ENCODE peak calls at places on chromosomes 6 and 20, in four cellular contexts. C, D, E and F are unnamed samples. For H3K36me3, the result is how much of the 10 kb centered on the place peaks cover.

GRCh38 chr6:38646166-38646565 is 6.4 kb upstream of the BTBD9 start:
- DNase-seq in D (no peak), E (no peak), C (no peak), F (peak)

GRCh38 chr6:136549359-136550044 is 720 bp downstream of the MAP7 start:
- DNase-seq in E (peak), D (no peak), C (no peak), F (no peak)

GRCh38 chr20:19761853-19762252 is 3.8 kb downstream of the RIN2 start:
- DNase-seq in D (no peak), C (no peak), E (no peak), F (no peak)

GRCh38 chr20:48725589-48725991 is 102.2 kb downstream of the PREX1 start:
- DNase-seq in C (no peak), D (no peak), E (no peak), F (no peak)

GRCh38 chr20:56722042-56722441 is 92.9 kb downstream of the TFAP2C start:
- DNase-seq in E (no peak), D (no peak), C (peak), F (no peak)

GRCh38 chr6:136647363-136647763 is 97.1 kb upstream of the MAP7 start:
- DNase-seq in D (no peak), C (peak), E (no peak), F (no peak)

GRCh38 chr20:14341782-14342181 is 4.4 kb upstream of the FLRT3 start:
- DNase-seq in E (no peak), C (no peak), D (no peak), F (no peak)

GRCh38 chr20:44104807-44105517 is 82.0 kb downstream of the JPH2 start:
- DNase-seq in E (no peak), C (no peak), D (no peak), F (no peak)

GRCh38 chr6:86203044-86203443 is 560.4 kb upstream of the SYNCRIP start:
- DNase-seq in E (no peak), C (no peak), D (no peak), F (no peak)

GRCh38 chr20:41232971-41233926 is 84.3 kb downstream of the ZHX3 start:
- DNase-seq in E (no peak), D (no peak), C (no peak), F (no peak)

GRCh38 chr20:57166568-57167291 is 99.7 kb downstream of the BMP7 start:
- DNase-seq in C (no peak), E (no peak), D (no peak), F (no peak)

GRCh38 chr6:167827062-167827587 is 414 bp downstream of the AFDN start:
- DNase-seq in C (no peak), D (no peak), E (peak), F (no peak)
- H3K4me3 ChIP-seq in C (no peak), D (peak), E (peak), F (peak)

DNA sequence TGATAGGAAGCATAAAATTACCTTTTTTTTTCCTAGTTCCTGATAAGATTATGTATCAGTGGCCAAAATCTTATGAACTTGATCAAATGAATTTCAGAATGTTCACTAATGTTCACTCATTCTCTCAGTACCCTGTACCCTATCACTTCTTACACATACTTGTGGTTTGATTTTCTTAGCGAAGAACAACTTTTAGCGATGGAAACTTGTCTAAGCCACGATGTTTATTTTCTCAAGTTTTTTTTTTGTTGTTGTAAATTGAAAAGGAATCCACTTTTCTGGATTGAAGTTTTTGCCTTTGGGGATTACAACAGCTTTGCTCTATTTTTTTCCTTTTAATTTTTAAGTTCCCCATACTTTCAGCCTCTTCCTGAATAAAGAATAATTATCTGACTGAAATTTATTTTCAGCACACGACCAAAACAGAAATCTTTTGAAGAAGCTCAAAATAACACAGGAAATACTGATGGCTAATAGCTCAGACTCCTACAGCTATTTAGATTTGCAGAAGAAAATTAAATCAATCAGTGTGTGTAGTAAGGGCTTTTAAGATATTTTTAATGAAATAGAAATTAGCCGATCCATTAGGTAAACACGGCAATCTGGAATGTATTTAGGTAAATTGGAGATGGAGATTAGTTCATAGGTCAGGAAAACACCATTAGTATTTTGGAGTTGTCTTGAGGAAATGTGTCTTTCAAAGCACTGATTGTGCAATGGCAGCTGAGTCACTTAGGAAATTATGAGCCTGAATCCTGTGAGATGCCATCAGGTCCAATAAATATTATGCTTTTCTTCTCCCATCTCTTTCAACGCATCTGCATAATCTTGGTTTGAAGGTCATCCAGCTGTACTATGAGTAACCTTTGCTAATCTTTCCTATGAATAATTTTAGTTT is 217.5 kb downstream of the GJA1 start:
- DNase-seq in C (no peak), D (no peak), E (no peak), F (no peak)
- TF ChIP-seq SUZ12 in C (no peak), D (no peak), E (no peak), F (no peak)

DNA sequence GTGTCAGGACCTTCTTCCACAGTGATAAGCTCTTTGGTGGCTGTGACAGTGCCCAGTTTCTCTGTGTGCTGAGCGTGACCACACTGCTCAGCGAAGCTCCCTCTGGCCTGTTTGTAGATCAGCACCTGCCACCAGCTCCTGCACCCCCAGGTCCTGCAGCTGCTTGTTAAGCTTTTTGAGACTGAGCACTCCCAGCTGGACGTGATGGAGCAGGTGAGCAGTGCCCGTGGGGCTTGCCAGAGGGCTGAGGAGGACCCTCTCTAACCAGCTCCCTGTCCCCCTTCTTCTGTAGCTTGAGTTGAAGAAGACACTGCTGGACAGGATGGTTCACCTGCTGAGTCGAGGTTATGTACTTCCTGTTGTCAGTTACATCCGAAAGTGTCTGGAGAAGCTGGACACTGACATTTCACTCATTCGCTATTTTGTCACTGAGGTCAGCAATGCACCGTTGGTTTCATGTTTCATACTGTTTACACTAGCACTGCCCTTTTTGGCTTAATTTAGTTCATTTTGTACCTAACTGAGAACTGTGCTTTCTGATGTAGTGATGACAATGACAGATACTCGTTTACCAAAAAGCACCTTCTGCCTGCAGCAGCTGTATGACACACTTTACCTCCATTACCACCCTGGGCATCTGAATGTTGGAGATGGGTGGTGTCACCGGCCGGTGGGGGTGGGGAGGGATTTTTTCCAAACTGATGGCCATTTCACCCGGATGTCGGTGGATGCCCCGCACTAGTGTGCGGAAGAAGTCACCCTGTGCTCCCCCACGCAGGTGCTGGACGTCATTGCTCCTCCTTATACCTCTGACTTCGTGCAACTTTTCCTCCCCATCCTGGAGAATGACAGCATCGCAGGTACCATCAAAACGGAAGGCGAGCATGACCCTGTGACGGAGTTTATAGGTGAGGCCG is 12.5 kb downstream of the NELFCD start:
- DNase-seq in C (no peak), D (no peak), E (no peak), F (no peak)
- H3K36me3 ChIP-seq in C (half or more), D (half or more), E (half or more), F (half or more)

DNA sequence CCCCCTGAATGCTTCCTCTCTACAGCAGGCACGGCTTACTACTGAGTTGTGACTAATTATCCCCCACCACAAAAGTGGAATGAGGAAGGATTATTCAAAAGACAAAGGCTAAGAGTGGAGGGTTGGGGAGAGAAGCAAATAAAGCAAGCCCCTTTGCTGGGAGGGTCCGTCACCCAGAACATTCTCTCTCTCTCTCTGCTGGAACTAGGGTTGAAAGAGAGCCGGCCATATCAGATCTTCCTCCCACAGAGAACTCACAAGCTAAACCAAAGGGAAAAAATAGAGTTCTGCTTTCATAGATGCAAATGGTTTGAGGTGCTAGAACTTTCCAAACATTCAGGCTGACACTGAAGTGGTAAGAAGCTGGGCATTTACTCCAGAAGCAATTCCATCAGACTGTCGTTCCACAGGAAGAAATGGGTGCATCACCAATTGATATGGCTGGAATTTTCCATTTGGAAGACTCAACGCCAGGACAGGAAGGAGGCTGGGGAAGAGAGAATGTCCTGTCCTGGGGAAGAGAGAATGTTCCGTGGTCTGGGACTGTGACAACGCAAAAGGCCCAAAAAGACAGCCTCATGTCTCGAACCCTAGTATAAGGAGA is 7.9 kb downstream of the ZMYND8 start:
- DNase-seq in C (no peak), D (no peak), E (no peak), F (no peak)
- H3K4me3 ChIP-seq in C (peak), D (peak), E (peak), F (no peak)

GRCh38 chr6:1381397-1382330 is 7.7 kb upstream of the FOXF2 start:
- DNase-seq in E (peak), C (no peak), D (no peak), F (no peak)
- TF ChIP-seq SUZ12 in E (no peak), C (no peak), D (no peak), F (no peak)

GRCh38 chr6:167910007-167910406 is 83.3 kb downstream of the AFDN start:
- DNase-seq in D (no peak), C (no peak), E (no peak), F (no peak)

GRCh38 chr6:167915139-167915538 is 82.3 kb upstream of the KIF25 start:
- DNase-seq in D (no peak), E (no peak), C (no peak), F (no peak)

GRCh38 chr6:167912494-167912893 is 85.0 kb upstream of the KIF25 start:
- DNase-seq in C (no peak), E (no peak), D (no peak), F (no peak)

GRCh38 chr6:167910652-167911051 is 83.9 kb downstream of the AFDN start:
- DNase-seq in C (no peak), D (no peak), E (no peak), F (no peak)

DNA sequence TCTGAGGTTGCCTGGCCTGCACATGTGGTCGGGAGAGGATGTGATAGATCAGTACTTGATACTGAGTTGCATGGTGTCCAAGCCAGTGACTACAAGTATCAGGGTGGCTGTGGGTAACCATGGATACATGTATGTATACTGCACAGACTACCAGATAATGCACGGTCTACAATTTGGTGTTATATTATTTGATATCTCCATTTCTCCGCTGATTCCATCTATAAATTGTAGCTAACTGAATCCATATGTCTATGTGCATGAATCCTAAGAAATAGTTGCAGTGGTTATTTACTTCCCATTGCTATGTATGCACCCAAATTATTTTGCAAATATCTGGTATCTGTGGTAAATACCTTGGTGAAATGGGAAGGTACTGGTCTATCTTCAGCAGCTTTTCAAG is 83.8 kb upstream of the KIF25 start:
- DNase-seq in D (no peak), C (no peak), E (no peak), F (no peak)
- H3K36me3 ChIP-seq in D (half or more), C (under half), E (half or more), F (half or more)

GRCh38 chr6:90288404-90288803 is 8.2 kb downstream of the BACH2 start:
- DNase-seq in D (no peak), E (no peak), C (no peak), F (no peak)

GRCh38 chr6:90284745-90285481 is 11.7 kb downstream of the BACH2 start:
- DNase-seq in E (no peak), C (peak), D (no peak), F (no peak)

GRCh38 chr6:90284236-90284744 is 12.4 kb downstream of the BACH2 start:
- DNase-seq in D (no peak), E (no peak), C (no peak), F (no peak)

GRCh38 chr6:90285611-90286381 is 10.8 kb downstream of the BACH2 start:
- DNase-seq in C (peak), E (no peak), D (peak), F (no peak)

DNA sequence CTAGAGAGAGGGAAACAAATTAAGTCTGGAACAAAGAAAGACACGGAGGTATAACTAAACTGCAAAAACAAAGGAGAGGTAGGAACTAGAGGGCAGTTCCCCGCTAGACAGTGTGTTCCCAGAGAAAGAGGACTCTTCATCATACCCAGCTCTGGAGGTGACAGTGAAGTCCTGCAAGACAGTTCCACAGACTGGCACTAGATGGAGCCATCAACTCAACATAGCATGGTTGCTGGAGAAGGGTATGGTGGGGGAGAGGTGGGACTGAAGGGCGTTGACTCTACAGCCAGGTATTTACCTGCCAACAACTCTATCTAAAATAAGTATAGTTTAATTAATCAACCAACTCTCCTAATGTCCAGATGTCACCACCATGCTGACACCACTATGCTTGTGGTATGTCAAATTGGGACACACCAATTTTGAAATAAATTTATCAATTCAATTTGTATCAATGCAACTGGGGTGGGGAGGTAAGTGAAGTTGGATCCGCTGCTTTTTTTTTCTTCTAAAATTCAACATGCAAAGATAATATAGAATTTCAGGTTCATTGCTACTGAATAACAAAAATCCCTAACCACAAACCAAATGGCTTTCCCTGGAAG is 9.7 kb downstream of the BACH2 start:
- DNase-seq in E (peak), D (peak), C (no peak), F (peak)
- H3K4me3 ChIP-seq in E (no peak), D (no peak), C (no peak), F (no peak)